ENCODE peak calls at places on chromosomes 2 and 18, in nine cellular contexts. L is stimulated activated CD4-positive, alpha-beta T cell treated with anti-CD3 and anti-CD28 coated beads, Interleukin-2, amount 100 ng/mL, for 24 hours; C is germinal center; G is NCI-H1417; A is AG08396; Z is BJ; F is AG10803; S is stimulated activated CD8-positive, alpha-beta memory T cell treated with anti-CD3 and anti-CD28 coated beads, Interleukin-15, amount 100 ng/mL, for 48 hours; J is body of pancreas. M is an unnamed sample.

GRCh38 chr2:176879596-176879995 is 333.0 kb upstream of the HNRNPA3 start:
- DNase-seq in L (no peak), C (no peak), G (peak), A (no peak), Z (no peak), F (no peak), S (no peak), J (no peak), M (peak)

GRCh38 chr18:13603304-13604019 is 122.9 kb downstream of the FAM210A start:
- DNase-seq in L (no peak), C (no peak), G (no peak), A (no peak), Z (no peak), F (no peak), S (no peak), J (no peak), M (no peak)

GRCh38 chr2:28976584-28976983 is 4.5 kb upstream of the TOGARAM2 start:
- DNase-seq in L (no peak), C (no peak), G (no peak), A (peak), Z (no peak), F (peak), S (no peak), J (peak), M (no peak)

GRCh38 chr18:44556296-44556695 is 124.4 kb upstream of the SETBP1 start:
- DNase-seq in L (no peak), C (no peak), G (no peak), A (no peak), Z (no peak), F (no peak), S (no peak), J (no peak), M (no peak)

GRCh38 chr18:28584726-28585125 is 407.8 kb upstream of the CDH2 start:
- DNase-seq in L (no peak), C (no peak), G (no peak), A (peak), Z (peak), F (peak), S (no peak), J (no peak), M (no peak)

GRCh38 chr2:134773372-134774073 is 54.7 kb upstream of the TMEM163 start:
- DNase-seq in L (no peak), C (no peak), G (no peak), A (no peak), Z (no peak), F (no peak), S (no peak), J (peak), M (no peak)

GRCh38 chr18:46542545-46542944 is 114.5 kb downstream of the LOXHD1 start:
- DNase-seq in L (no peak), C (no peak), G (no peak), A (no peak), Z (no peak), F (no peak), S (no peak), J (no peak), M (no peak)

GRCh38 chr2:70528921-70529320 is 24.7 kb downstream of the TGFA start:
- DNase-seq in L (no peak), C (no peak), G (no peak), A (no peak), Z (no peak), F (no peak), S (no peak), J (no peak), M (no peak)

GRCh38 chr2:42249887-42250286 is 80.7 kb downstream of the EML4 start:
- DNase-seq in L (no peak), C (no peak), G (peak), A (no peak), Z (no peak), F (no peak), S (no peak), J (peak), M (peak)

GRCh38 chr2:233117811-233118480 is 57.8 kb downstream of the INPP5D start:
- DNase-seq in L (no peak), C (no peak), G (no peak), A (no peak), Z (no peak), F (no peak), S (no peak), J (no peak), M (no peak)

GRCh38 chr2:240387669-240388358 is 47.6 kb upstream of the GPC1 start:
- DNase-seq in L (no peak), C (no peak), G (no peak), A (peak), Z (peak), F (peak), S (no peak), J (peak), M (no peak)

GRCh38 chr2:109066501-109066900 is 62.5 kb upstream of the SH3RF3 start:
- DNase-seq in L (no peak), C (no peak), G (no peak), A (no peak), Z (no peak), F (no peak), S (no peak), J (no peak), M (no peak)

GRCh38 chr2:41910126-41910525 is 137.7 kb upstream of the PKDCC start:
- DNase-seq in L (no peak), C (no peak), G (no peak), A (no peak), Z (no peak), F (peak), S (no peak), J (no peak), M (no peak)

GRCh38 chr18:79873449-79874110 is 75.8 kb downstream of the KCNG2 start:
- DNase-seq in L (no peak), C (no peak), G (no peak), A (no peak), Z (no peak), F (no peak), S (no peak), J (no peak), M (no peak)

GRCh38 chr2:239674101-239674980 is 273.5 kb upstream of the HDAC4 start:
- DNase-seq in L (no peak), C (no peak), G (no peak), A (no peak), Z (no peak), F (no peak), S (no peak), J (no peak), M (no peak)